ENCODE peak calls at places on chromosome 12, in seven cellular contexts. H is left colon; M is Daoy; L is nephron progenitor cell; E is M059J; D is stromal cell of bone marrow; W is stimulated activated CD4-positive, alpha-beta T cell treated with anti-CD3 and anti-CD28 coated beads, TNF-alpha, amount 100 ng/mL, for 48 hours. N is an unnamed sample.

GRCh38 chr12:10491766-10492165 is 13.9 kb upstream of the EIF2S3B start:
- DNase-seq in H (no peak), M (no peak), L (no peak), E (no peak), D (no peak), W (no peak), N (no peak)

GRCh38 chr12:26116829-26117228 is 8.0 kb downstream of the BHLHE41 start:
- DNase-seq in H (no peak), M (no peak), L (no peak), E (peak), D (no peak), W (no peak), N (no peak)

GRCh38 chr12:64404470-64405446 is 566 bp downstream of the XPOT start:
- DNase-seq in H (peak), M (peak), L (no peak), E (peak), D (no peak), W (peak), N (peak)

GRCh38 chr12:6494968-6495367 is 1.1 kb downstream of the NCAPD2 start:
- DNase-seq in H (no peak), M (no peak), L (no peak), E (peak), D (no peak), W (no peak), N (no peak)

GRCh38 chr12:58934528-58934927 is 14.2 kb upstream of the LRIG3 start:
- DNase-seq in H (no peak), M (no peak), L (no peak), E (no peak), D (no peak), W (no peak), N (no peak)

GRCh38 chr12:78568326-78569020 is 296.1 kb upstream of the SYT1 start:
- DNase-seq in H (no peak), M (no peak), L (no peak), E (peak), D (no peak), W (no peak), N (no peak)

GRCh38 chr12:80064269-80064668 is 35.1 kb upstream of the OTOGL start:
- DNase-seq in H (no peak), M (no peak), L (no peak), E (no peak), D (no peak), W (no peak), N (no peak)

GRCh38 chr12:19186722-19187661 is 57.5 kb downstream of the PLEKHA5 start:
- DNase-seq in H (no peak), M (peak), L (no peak), E (peak), D (no peak), W (no peak), N (no peak)

GRCh38 chr12:68067762-68068376 is 78.6 kb downstream of the IFNG-AS1 start:
- DNase-seq in H (no peak), M (no peak), L (no peak), E (no peak), D (no peak), W (no peak), N (no peak)

GRCh38 chr12:19546027-19546426 is 106.7 kb downstream of the AEBP2 start:
- DNase-seq in H (no peak), M (no peak), L (no peak), E (no peak), D (no peak), W (no peak), N (no peak)

N was measured in amygdala.